ENCODE peak calls at places on chromosome 9, in ten cellular contexts. J, B, X, H, A, P, T, G, D and V are unnamed samples.

GRCh38 chr9:128339761-128340690 is at the start of gene SLC27A4:
- DNase-seq in J (peak; percentile 93), B (peak; percentile 81), X (peak; percentile 60), H (peak; percentile 66), A (peak; percentile 74), P (peak; percentile 78), T (no peak), G (peak; percentile 77), D (peak; percentile 72), V (peak; percentile 83)

GRCh38 chr9:127204771-127205470 is 59.7 kb upstream of the GARNL3 start:
- DNase-seq in J (peak; percentile 53), B (no peak), X (no peak), H (no peak), A (no peak), P (no peak), T (no peak), G (no peak), D (no peak), V (peak; percentile 99)

GRCh38 chr9:130120207-130120587 is 52.0 kb upstream of the NCS1 start:
- DNase-seq in J (no peak), B (peak; percentile 16), X (no peak), H (no peak), A (no peak), P (no peak), T (no peak), G (no peak), D (no peak), V (no peak)

GRCh38 chr9:82961504-82962125 is 101.3 kb downstream of the RASEF start:
- DNase-seq in J (peak; percentile 92), B (peak; percentile 12), X (peak; percentile 77), H (peak; percentile 33), A (no peak), P (peak; percentile 88), T (no peak), G (no peak), D (peak; percentile 35), V (peak; percentile 83)

GRCh38 chr9:115099891-115100290 is 18.1 kb downstream of the TNC start:
- DNase-seq in J (peak; percentile 66), B (no peak), X (no peak), H (no peak), A (no peak), P (no peak), T (no peak), G (no peak), D (no peak), V (no peak)

GRCh38 chr9:33619666-33620404 is 95.8 kb downstream of the ANKRD18B start:
- DNase-seq in J (peak; percentile 52), B (no peak), X (peak; percentile 92), H (peak; percentile 32), A (no peak), P (no peak), T (no peak), G (no peak), D (peak; percentile 30), V (no peak)

GRCh38 chr9:76004526-76004925 is 114.1 kb downstream of the PCSK5 start:
- DNase-seq in J (no peak), B (no peak), X (peak; percentile 1), H (no peak), A (no peak), P (no peak), T (no peak), G (no peak), D (no peak), V (no peak)

GRCh38 chr9:104313396-104314110 is 190.5 kb upstream of the OR13F1 start:
- DNase-seq in J (no peak), B (no peak), X (peak; percentile 20), H (no peak), A (no peak), P (no peak), T (no peak), G (no peak), D (no peak), V (peak; percentile 75)

GRCh38 chr9:124450931-124451661 is 845 bp downstream of the ADGRD2 start:
- DNase-seq in J (no peak), B (no peak), X (no peak), H (no peak), A (no peak), P (no peak), T (no peak), G (no peak), D (no peak), V (no peak)

GRCh38 chr9:129060991-129061390 is 19.9 kb upstream of the DOLPP1 start:
- DNase-seq in J (no peak), B (no peak), X (no peak), H (no peak), A (no peak), P (no peak), T (no peak), G (no peak), D (no peak), V (no peak)

GRCh38 chr9:124126571-124127289 is 115.2 kb downstream of the LHX2 start:
- DNase-seq in J (peak; percentile 86), B (peak; percentile 35), X (peak; percentile 72), H (peak; percentile 46), A (peak; percentile 56), P (peak; percentile 78), T (peak; percentile 61), G (peak; percentile 56), D (peak; percentile 43), V (peak; percentile 88)

GRCh38 chr9:70413427-70413797 is 1.0 kb downstream of the KLF9 start:
- DNase-seq in J (no peak), B (no peak), X (no peak), H (no peak), A (peak; percentile 54), P (no peak), T (no peak), G (no peak), D (no peak), V (peak; percentile 46)

GRCh38 chr9:127661342-127661741 is 45.4 kb upstream of the CFAP157 start:
- DNase-seq in J (no peak), B (no peak), X (no peak), H (no peak), A (no peak), P (no peak), T (no peak), G (no peak), D (no peak), V (peak; percentile 97)

GRCh38 chr9:131017067-131017466 is 8.1 kb downstream of the LAMC3 start:
- DNase-seq in J (no peak), B (no peak), X (no peak), H (no peak), A (no peak), P (no peak), T (no peak), G (no peak), D (no peak), V (no peak)

GRCh38 chr9:89425024-89425805 is 72.7 kb downstream of the SEMA4D start:
- DNase-seq in J (no peak), B (no peak), X (no peak), H (no peak), A (no peak), P (no peak), T (no peak), G (no peak), D (no peak), V (no peak)

GRCh38 chr9:127158995-127159801 is 36.8 kb upstream of the ANGPTL2 start:
- DNase-seq in J (peak; percentile 83), B (no peak), X (peak; percentile 73), H (no peak), A (no peak), P (no peak), T (no peak), G (no peak), D (no peak), V (peak; percentile 93)

GRCh38 chr9:757246-757881 is 84.1 kb upstream of the DMRT1 start:
- DNase-seq in J (peak; percentile 61), B (no peak), X (peak; percentile 69), H (peak; percentile 60), A (no peak), P (no peak), T (no peak), G (no peak), D (no peak), V (peak; percentile 69)

GRCh38 chr9:81455417-81455816 is 233.9 kb downstream of the TLE1 start:
- DNase-seq in J (peak; percentile 18), B (no peak), X (no peak), H (no peak), A (no peak), P (no peak), T (no peak), G (no peak), D (no peak), V (no peak)

GRCh38 chr9:117063721-117064471 is 351.0 kb downstream of the ASTN2 start:
- DNase-seq in J (no peak), B (no peak), X (no peak), H (no peak), A (no peak), P (no peak), T (no peak), G (no peak), D (no peak), V (no peak)

GRCh38 chr9:38227656-38228055 is 158.6 kb upstream of the SHB start:
- DNase-seq in J (peak; percentile 31), B (peak; percentile 17), X (peak; percentile 1), H (no peak), A (no peak), P (no peak), T (no peak), G (no peak), D (no peak), V (no peak)